ENCODE peak calls at places on chromosomes 6 and 20, in eight cellular contexts. C is RWPE1; U is left cardiac atrium; R is stimulated activated CD4-positive, alpha-beta T cell treated with anti-CD3 and anti-CD28 coated beads, Interleukin-4, amount 100 ng/mL, for 24 hours; H is esophagus muscularis mucosa; F is left ventricle myocardium superior; D is activated CD4-positive, CD25-positive, alpha-beta regulatory T cell; G is ovary. X is an unnamed sample.

GRCh38 chr20:57716202-57716601 is 6.4 kb upstream of the PMEPA1 start:
- DNase-seq in D (no peak), F (no peak), G (no peak), H (no peak), R (no peak), C (peak), U (no peak), X (peak)

GRCh38 chr6:118980063-118980462 is 45.1 kb upstream of the MCM9 start:
- DNase-seq in F (peak), G (no peak), U (peak), C (no peak), R (no peak), H (no peak), D (no peak), X (no peak)

GRCh38 chr20:61333484-61334108 is 81.5 kb downstream of the CDH4 start:
- DNase-seq in F (no peak), D (no peak), G (no peak), C (no peak), U (no peak), H (no peak), R (no peak), X (no peak)

GRCh38 chr6:1485678-1486077 is 96.3 kb downstream of the FOXF2 start:
- DNase-seq in C (peak), H (no peak), R (no peak), D (no peak), F (no peak), G (no peak), U (no peak), X (peak)

GRCh38 chr6:125273965-125274364 is 27.8 kb downstream of the HDDC2 start:
- DNase-seq in H (no peak), F (no peak), D (no peak), C (peak), R (no peak), G (no peak), U (no peak), X (peak)

GRCh38 chr6:24148154-24148570 is 22.1 kb downstream of the NRSN1 start:
- DNase-seq in D (no peak), F (no peak), G (no peak), H (no peak), R (no peak), C (no peak), U (no peak), X (no peak)

GRCh38 chr6:161694995-161695394 is 421.1 kb upstream of the AGPAT4 start:
- DNase-seq in D (no peak), G (no peak), F (no peak), C (peak), H (no peak), U (no peak), R (no peak), X (peak)

GRCh38 chr20:11270566-11270965 is 596.8 kb upstream of the JAG1 start:
- DNase-seq in F (no peak), R (no peak), D (no peak), U (no peak), G (no peak), C (no peak), H (no peak), X (no peak)

GRCh38 chr6:56637640-56638039 is 5.0 kb downstream of the DST start:
- DNase-seq in H (no peak), R (no peak), D (no peak), G (no peak), U (no peak), C (peak), F (no peak), X (peak)

GRCh38 chr20:49519777-49520359 is 37.4 kb upstream of the KCNB1 start:
- DNase-seq in H (no peak), R (no peak), C (no peak), G (no peak), F (no peak), U (no peak), D (no peak), X (no peak)

GRCh38 chr6:72245565-72245964 is 359.2 kb downstream of the RIMS1 start:
- DNase-seq in G (no peak), F (no peak), D (no peak), U (no peak), H (no peak), C (no peak), R (no peak), X (peak)

GRCh38 chr6:148422085-148422484 is 79.4 kb downstream of the SASH1 start:
- DNase-seq in D (no peak), H (no peak), C (no peak), R (no peak), F (no peak), U (no peak), G (no peak), X (no peak)

GRCh38 chr6:139436521-139437348 is 62.3 kb upstream of the CITED2 start:
- DNase-seq in U (no peak), G (no peak), H (no peak), C (peak), F (no peak), D (no peak), R (no peak), X (peak)

GRCh38 chr6:104326173-104327001 is 533.3 kb downstream of the HACE1 start:
- DNase-seq in R (no peak), G (no peak), D (no peak), F (no peak), H (no peak), C (no peak), U (peak), X (no peak)

GRCh38 chr6:129765008-129765407 is 55.0 kb upstream of the ARHGAP18 start:
- DNase-seq in F (no peak), D (no peak), U (no peak), C (no peak), R (no peak), H (no peak), G (no peak), X (no peak)

GRCh38 chr6:16511723-16512584 is 249.3 kb downstream of the ATXN1 start:
- DNase-seq in G (no peak), U (no peak), F (no peak), R (peak), D (no peak), C (no peak), H (no peak), X (no peak)

GRCh38 chr6:28081486-28081751 is 1.1 kb downstream of the ZNF165 start:
- DNase-seq in G (no peak), U (no peak), R (peak), H (no peak), C (no peak), F (no peak), D (no peak), X (no peak)

GRCh38 chr6:87575423-87575822 is 14.4 kb downstream of the RARS2 start:
- DNase-seq in D (no peak), H (no peak), U (no peak), C (no peak), F (no peak), G (no peak), R (no peak), X (no peak)

GRCh38 chr6:53306819-53307347 is 41.9 kb downstream of the ELOVL5 start:
- DNase-seq in U (no peak), C (peak), G (no peak), R (peak), F (no peak), H (no peak), D (no peak), X (no peak)

X was measured in COLO829.